ENCODE peak calls at places on chromosome 9, in four cellular contexts. R is fibroblast of the aortic adventitia, F is T-helper 1 cell, Q is GM10248. S is an unnamed sample.

GRCh38 chr9:114348906-114349482 is 19.3 kb downstream of the ORM2 start:
- DNase-seq in Q (peak), R (peak), F (peak), S (peak)

GRCh38 chr9:69120380-69121154 is 53.5 kb upstream of the TJP2 start:
- DNase-seq in Q (peak), R (no peak), F (no peak), S (no peak)

GRCh38 chr9:83166369-83166768 is 103.4 kb upstream of the RASEF start:
- DNase-seq in Q (no peak), R (no peak), F (no peak), S (no peak)

GRCh38 chr9:92558612-92559374 is 23.0 kb upstream of the ECM2 start:
- DNase-seq in Q (no peak), F (no peak), R (no peak), S (no peak)

GRCh38 chr9:21919377-21920362 is 74.5 kb downstream of the CDKN2A start:
- DNase-seq in F (peak), Q (no peak), R (peak), S (no peak)

GRCh38 chr9:137150485-137151060 is 11.6 kb downstream of the GRIN1 start:
- DNase-seq in Q (peak), F (no peak), R (peak), S (no peak)

GRCh38 chr9:128115187-128116103 is 12.1 kb downstream of the PTGES2 start:
- DNase-seq in Q (peak), R (no peak), F (no peak), S (no peak)

GRCh38 chr9:69325409-69326212 is 596 bp downstream of the ENTREP1 start:
- DNase-seq in F (no peak), Q (no peak), R (no peak), S (no peak)

GRCh38 chr9:81716409-81716808 is 27.1 kb upstream of the TLE1 start:
- DNase-seq in F (no peak), R (no peak), Q (no peak), S (no peak)